ENCODE peak calls at places on chromosomes 1 and 21, in nine cellular contexts. N is thoracic aorta, E is heart right ventricle, F is GM06990, R is AG10803, W is Karpas-422, Z is left ventricle myocardium inferior, D is fibroblast of lung, S is HFF-Myc. O is an unnamed sample.

GRCh38 chr1:168826269-168826668 is 97.3 kb upstream of the DPT start:
- DNase-seq in N (no peak), E (no peak), F (no peak), R (no peak), W (no peak), Z (no peak), D (no peak), S (no peak), O (no peak)

GRCh38 chr1:210003501-210003900 is 65.5 kb downstream of the SYT14 start:
- DNase-seq in N (no peak), E (no peak), F (no peak), R (peak), W (no peak), Z (no peak), D (no peak), S (no peak), O (no peak)

GRCh38 chr1:15834406-15835204 is 12.9 kb upstream of the SPEN start:
- DNase-seq in N (peak), E (peak), F (peak), R (peak), W (peak), Z (peak), D (peak), S (peak), O (peak)

GRCh38 chr1:110594466-110595076 is 11.6 kb downstream of the KCNA2 start:
- DNase-seq in N (no peak), E (no peak), F (no peak), R (no peak), W (no peak), Z (no peak), D (no peak), S (no peak), O (no peak)

GRCh38 chr1:206839857-206840256 is 25.6 kb upstream of the IL20 start:
- DNase-seq in N (no peak), E (no peak), F (no peak), R (peak), W (no peak), Z (no peak), D (peak), S (peak), O (no peak)

GRCh38 chr1:32989160-32989894 is 24.7 kb upstream of the RNF19B start:
- DNase-seq in N (peak), E (peak), F (no peak), R (peak), W (no peak), Z (peak), D (peak), S (peak), O (peak)

GRCh38 chr21:37983336-37984095 is 67.3 kb upstream of the KCNJ6 start:
- DNase-seq in N (no peak), E (no peak), F (no peak), R (no peak), W (no peak), Z (no peak), D (peak), S (no peak), O (no peak)

GRCh38 chr1:23196627-23197328 is 20.5 kb downstream of the HTR1D start:
- DNase-seq in N (no peak), E (no peak), F (no peak), R (peak), W (no peak), Z (no peak), D (peak), S (peak), O (no peak)

GRCh38 chr1:100912019-100912418 is 16.1 kb downstream of the SLC30A7 start:
- DNase-seq in N (no peak), E (no peak), F (no peak), R (peak), W (no peak), Z (no peak), D (no peak), S (no peak), O (no peak)

GRCh38 chr1:241074507-241074906 is 282.5 kb downstream of the RGS7 start:
- DNase-seq in N (no peak), E (no peak), F (no peak), R (no peak), W (no peak), Z (no peak), D (peak), S (no peak), O (no peak)

GRCh38 chr21:39867198-39867650 is at the start of gene PCP4:
- DNase-seq in N (no peak), E (no peak), F (no peak), R (peak), W (peak), Z (no peak), D (peak), S (no peak), O (peak)

GRCh38 chr1:7690496-7691182 is 80.5 kb upstream of the VAMP3 start:
- DNase-seq in N (no peak), E (no peak), F (no peak), R (no peak), W (no peak), Z (no peak), D (no peak), S (no peak), O (no peak)

GRCh38 chr1:184483101-184483813 is 96.4 kb downstream of the C1orf21 start:
- DNase-seq in N (no peak), E (no peak), F (no peak), R (peak), W (peak), Z (no peak), D (peak), S (no peak), O (no peak)

GRCh38 chr1:159909381-159909780 is 9.4 kb upstream of the CFAP45 start:
- DNase-seq in N (no peak), E (no peak), F (no peak), R (no peak), W (no peak), Z (no peak), D (no peak), S (no peak), O (no peak)

GRCh38 chr1:205928256-205928655 is 15.0 kb downstream of the SLC26A9 start:
- DNase-seq in N (no peak), E (no peak), F (no peak), R (no peak), W (no peak), Z (no peak), D (no peak), S (no peak), O (no peak)

GRCh38 chr1:37875833-37876232 is 16.4 kb upstream of the MTF1 start:
- DNase-seq in N (no peak), E (no peak), F (no peak), R (no peak), W (peak), Z (no peak), D (no peak), S (no peak), O (no peak)

GRCh38 chr1:3620708-3621107 is 4.1 kb upstream of the TPRG1L start:
- DNase-seq in N (no peak), E (no peak), F (no peak), R (no peak), W (no peak), Z (no peak), D (no peak), S (no peak), O (no peak)

GRCh38 chr1:192571706-192572105 is 3.9 kb upstream of the RGS1 start:
- DNase-seq in N (no peak), E (no peak), F (no peak), R (no peak), W (no peak), Z (no peak), D (no peak), S (no peak), O (no peak)

GRCh38 chr1:232457607-232458006 is 172.3 kb downstream of the SIPA1L2 start:
- DNase-seq in N (no peak), E (no peak), F (no peak), R (no peak), W (no peak), Z (no peak), D (no peak), S (no peak), O (no peak)

GRCh38 chr1:30106125-30106524 is 617.3 kb downstream of the MATN1 start:
- DNase-seq in N (no peak), E (no peak), F (no peak), R (peak), W (peak), Z (peak), D (peak), S (no peak), O (no peak)

GRCh38 chr1:183634429-183635065 is 1.0 kb downstream of the ARPC5 start:
- DNase-seq in N (no peak), E (no peak), F (no peak), R (no peak), W (peak), Z (no peak), D (no peak), S (no peak), O (no peak)

GRCh38 chr1:109883248-109883955 is 27.2 kb upstream of the CSF1 start:
- DNase-seq in N (no peak), E (peak), F (no peak), R (no peak), W (no peak), Z (peak), D (no peak), S (no peak), O (peak)

GRCh38 chr1:41800237-41800902 is 118.4 kb downstream of the HIVEP3 start:
- DNase-seq in N (no peak), E (peak), F (peak), R (no peak), W (no peak), Z (peak), D (no peak), S (no peak), O (no peak)

GRCh38 chr1:182391362-182392044 is at the start of gene GLUL:
- DNase-seq in N (peak), E (peak), F (peak), R (peak), W (no peak), Z (peak), D (peak), S (peak), O (peak)

GRCh38 chr1:34684246-34684645 is 70.6 kb upstream of the GJB5 start:
- DNase-seq in N (no peak), E (no peak), F (no peak), R (no peak), W (no peak), Z (no peak), D (no peak), S (no peak), O (no peak)

GRCh38 chr21:26115899-26116298 is 54.7 kb downstream of the APP start:
- DNase-seq in N (no peak), E (no peak), F (no peak), R (peak), W (no peak), Z (no peak), D (peak), S (no peak), O (no peak)

GRCh38 chr1:109618614-109619404 is 607 bp downstream of the GNAT2 start:
- DNase-seq in N (no peak), E (no peak), F (no peak), R (no peak), W (no peak), Z (no peak), D (no peak), S (no peak), O (no peak)

GRCh38 chr21:46183910-46184624 is at the start of gene SPATC1L:
- DNase-seq in N (no peak), E (peak), F (peak), R (peak), W (peak), Z (peak), D (peak), S (no peak), O (peak)

GRCh38 chr1:244599937-244600350 is 53.0 kb upstream of the DESI2 start:
- DNase-seq in N (peak), E (no peak), F (peak), R (peak), W (no peak), Z (no peak), D (peak), S (peak), O (peak)

GRCh38 chr1:46452931-46453325 is 36.7 kb upstream of the DMBX1 start:
- DNase-seq in N (no peak), E (no peak), F (no peak), R (no peak), W (no peak), Z (no peak), D (no peak), S (no peak), O (no peak)
- H3K4me3 ChIP-seq in N (no peak), E (no peak), F (no peak), R (no peak), W (no peak), Z (no peak), D (no peak), S (no peak), O (no peak)

GRCh38 chr1:28927442-28928305 is 13.3 kb downstream of the EPB41 start:
- DNase-seq in N (no peak), E (no peak), F (no peak), R (peak), W (peak), Z (no peak), D (peak), S (no peak), O (no peak)
- H3K4me3 ChIP-seq in N (peak), E (peak), F (peak), R (no peak), W (no peak), Z (no peak), D (no peak), S (no peak), O (no peak)

GRCh38 chr1:236515443-236515958 is 8.3 kb upstream of the LGALS8 start:
- DNase-seq in N (no peak), E (no peak), F (no peak), R (no peak), W (no peak), Z (no peak), D (no peak), S (no peak), O (no peak)
- H3K4me3 ChIP-seq in N (no peak), E (no peak), F (no peak), R (no peak), W (no peak), Z (no peak), D (no peak), S (no peak), O (no peak)

GRCh38 chr1:115632251-115633026 is 9.3 kb upstream of the VANGL1 start:
- DNase-seq in N (no peak), E (no peak), F (no peak), R (no peak), W (no peak), Z (no peak), D (no peak), S (no peak), O (no peak)
- H3K4me3 ChIP-seq in N (no peak), E (no peak), F (no peak), R (no peak), W (no peak), Z (no peak), D (no peak), S (no peak), O (no peak)

GRCh38 chr1:9689011-9689706 is 37.6 kb downstream of the PIK3CD start:
- DNase-seq in N (peak), E (peak), F (peak), R (peak), W (peak), Z (peak), D (peak), S (no peak), O (peak)
- H3K4me3 ChIP-seq in N (peak), E (peak), F (peak), R (peak), W (peak), Z (peak), D (peak), S (peak), O (peak)

GRCh38 chr1:154222518-154222917 is 1.8 kb downstream of the UBAP2L start:
- DNase-seq in N (no peak), E (no peak), F (no peak), R (no peak), W (no peak), Z (no peak), D (no peak), S (no peak), O (no peak)
- H3K4me3 ChIP-seq in N (peak), E (peak), F (peak), R (peak), W (peak), Z (peak), D (peak), S (peak), O (no peak)

GRCh38 chr1:31295874-31296485 is 608 bp downstream of the SNRNP40 start:
- DNase-seq in N (no peak), E (no peak), F (no peak), R (no peak), W (no peak), Z (no peak), D (no peak), S (no peak), O (no peak)
- H3K4me3 ChIP-seq in N (peak), E (peak), F (peak), R (peak), W (peak), Z (peak), D (peak), S (peak), O (peak)

GRCh38 chr21:31554511-31555022 is 104.9 kb upstream of the SOD1 start:
- DNase-seq in N (no peak), E (no peak), F (peak), R (no peak), W (no peak), Z (no peak), D (peak), S (no peak), O (no peak)
- H3K4me3 ChIP-seq in N (no peak), E (no peak), F (no peak), R (no peak), W (no peak), Z (no peak), D (no peak), S (no peak), O (no peak)

GRCh38 chr1:44847786-44848185 is 4.7 kb upstream of the PTCH2 start:
- DNase-seq in N (no peak), E (no peak), F (no peak), R (no peak), W (no peak), Z (no peak), D (no peak), S (no peak), O (no peak)

GRCh38 chr1:44842415-44842762 is 664 bp downstream of the PTCH2 start:
- DNase-seq in N (no peak), E (no peak), F (no peak), R (no peak), W (no peak), Z (no peak), D (no peak), S (no peak), O (no peak)

GRCh38 chr1:44848456-44849181 is 5.6 kb upstream of the PTCH2 start:
- DNase-seq in N (no peak), E (no peak), F (no peak), R (no peak), W (no peak), Z (no peak), D (no peak), S (no peak), O (no peak)

GRCh38 chr1:44839561-44839960 is 3.5 kb downstream of the PTCH2 start:
- DNase-seq in N (no peak), E (no peak), F (no peak), R (no peak), W (no peak), Z (no peak), D (no peak), S (no peak), O (no peak)

DNA sequence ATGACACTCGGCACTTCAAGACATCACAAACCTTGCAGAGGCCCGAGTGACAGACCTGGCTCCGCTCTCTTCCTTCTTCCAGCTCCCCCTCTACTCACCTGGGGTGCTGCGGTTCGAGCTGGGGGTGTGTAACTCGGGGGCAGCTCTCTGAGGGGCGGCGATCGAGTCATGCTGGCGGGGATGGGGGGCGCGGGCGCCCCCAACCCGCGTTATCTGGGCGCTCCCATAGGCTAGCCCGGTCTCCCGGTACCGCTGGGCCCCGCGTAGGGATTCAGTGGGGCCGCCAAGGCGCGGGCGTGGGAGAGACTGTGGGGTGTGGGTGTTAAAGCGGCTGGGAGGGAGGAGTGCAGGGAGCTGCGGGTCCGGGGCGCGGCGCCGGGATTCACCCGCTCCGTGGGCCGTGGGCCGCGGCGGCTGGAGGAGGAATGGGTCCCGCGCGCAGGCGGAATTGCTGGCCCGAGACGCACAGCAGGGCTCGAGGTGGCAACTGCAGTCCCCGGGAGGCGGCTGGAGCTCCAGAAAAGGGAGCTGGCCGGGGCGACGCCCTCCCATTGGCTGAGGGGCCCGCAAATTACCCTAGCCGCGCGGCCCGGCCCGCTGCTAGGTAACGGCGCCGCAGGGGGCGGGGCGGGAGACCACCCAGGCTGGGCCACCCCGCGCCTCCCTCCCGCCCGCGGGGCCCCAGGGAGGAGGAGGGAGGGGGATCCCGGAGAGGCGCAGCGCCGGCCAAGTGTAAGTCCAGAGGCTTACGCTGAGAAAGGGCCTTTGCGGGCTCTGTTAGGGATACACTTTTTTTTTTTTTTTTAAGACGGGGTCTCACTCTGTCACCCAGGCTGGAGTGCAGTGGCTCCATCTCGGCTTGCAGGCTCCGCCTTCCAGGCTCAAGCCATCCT is at the start of gene PTCH2:
- DNase-seq in N (no peak), E (peak), F (no peak), R (peak), W (no peak), Z (peak), D (peak), S (peak), O (peak)
- H3K4me3 ChIP-seq in N (peak), E (peak), F (peak), R (peak), W (no peak), Z (peak), D (peak), S (peak), O (peak)